ENCODE peak calls at places on chromosomes 16 and 17, in nine cellular contexts. One of them, this sample, is unnamed.

GRCh38 chr17:78374631-78375274 is 3.7 kb upstream of the PGS1 start:
- DNase-seq in GM13976: no peak
- DNase-seq in fibroblast of the aortic adventitia: peak
- DNase-seq in GM19239: no peak
- DNase-seq in COR-L47: no peak
- DNase-seq in cardiac fibroblast: peak
- DNase-seq in EL: peak
- DNase-seq in AG04449: no peak
- DNase-seq in skeletal muscle cell: peak
- DNase-seq in this sample: no peak

GRCh38 chr17:53844476-53845107 is 21.9 kb downstream of the KIF2B start:
- DNase-seq in GM13976: no peak
- DNase-seq in fibroblast of the aortic adventitia: no peak
- DNase-seq in GM19239: no peak
- DNase-seq in COR-L47: no peak
- DNase-seq in cardiac fibroblast: no peak
- DNase-seq in EL: peak
- DNase-seq in AG04449: no peak
- DNase-seq in skeletal muscle cell: no peak
- DNase-seq in this sample: no peak

GRCh38 chr17:57946798-57947358 is 8.3 kb downstream of the CUEDC1 start:
- DNase-seq in GM13976: peak
- DNase-seq in fibroblast of the aortic adventitia: peak
- DNase-seq in GM19239: peak
- DNase-seq in COR-L47: peak
- DNase-seq in cardiac fibroblast: peak
- DNase-seq in EL: peak
- DNase-seq in AG04449: no peak
- DNase-seq in skeletal muscle cell: no peak
- DNase-seq in this sample: peak

GRCh38 chr16:85138825-85139627 is 26.8 kb upstream of the CIBAR2 start:
- DNase-seq in GM13976: no peak
- DNase-seq in fibroblast of the aortic adventitia: no peak
- DNase-seq in GM19239: no peak
- DNase-seq in COR-L47: no peak
- DNase-seq in cardiac fibroblast: no peak
- DNase-seq in EL: no peak
- DNase-seq in AG04449: no peak
- DNase-seq in skeletal muscle cell: no peak
- DNase-seq in this sample: no peak

GRCh38 chr17:57107498-57108101 is 22.6 kb downstream of the AKAP1 start:
- DNase-seq in GM13976: no peak
- DNase-seq in fibroblast of the aortic adventitia: no peak
- DNase-seq in GM19239: no peak
- DNase-seq in COR-L47: no peak
- DNase-seq in cardiac fibroblast: no peak
- DNase-seq in EL: peak
- DNase-seq in AG04449: no peak
- DNase-seq in skeletal muscle cell: no peak
- DNase-seq in this sample: no peak

GRCh38 chr16:12002447-12003006 is 26.0 kb downstream of the SNX29 start:
- DNase-seq in GM13976: no peak
- DNase-seq in fibroblast of the aortic adventitia: peak
- DNase-seq in GM19239: no peak
- DNase-seq in COR-L47: no peak
- DNase-seq in cardiac fibroblast: peak
- DNase-seq in EL: peak
- DNase-seq in AG04449: no peak
- DNase-seq in skeletal muscle cell: no peak
- DNase-seq in this sample: no peak

GRCh38 chr17:39750131-39751015 is 12.6 kb downstream of the GRB7 start:
- DNase-seq in GM13976: no peak
- DNase-seq in fibroblast of the aortic adventitia: no peak
- DNase-seq in GM19239: no peak
- DNase-seq in COR-L47: peak
- DNase-seq in cardiac fibroblast: no peak
- DNase-seq in EL: no peak
- DNase-seq in AG04449: no peak
- DNase-seq in skeletal muscle cell: no peak
- DNase-seq in this sample: no peak

GRCh38 chr17:58282442-58282841 is 1.7 kb upstream of the MPO start:
- DNase-seq in GM13976: no peak
- DNase-seq in fibroblast of the aortic adventitia: no peak
- DNase-seq in GM19239: no peak
- DNase-seq in COR-L47: no peak
- DNase-seq in cardiac fibroblast: no peak
- DNase-seq in EL: no peak
- DNase-seq in AG04449: no peak
- DNase-seq in skeletal muscle cell: no peak
- DNase-seq in this sample: no peak

GRCh38 chr16:57600048-57600835 is 28.2 kb upstream of the ADGRG1 start:
- DNase-seq in GM13976: peak
- DNase-seq in fibroblast of the aortic adventitia: peak
- DNase-seq in GM19239: no peak
- DNase-seq in COR-L47: peak
- DNase-seq in cardiac fibroblast: peak
- DNase-seq in EL: peak
- DNase-seq in AG04449: no peak
- DNase-seq in skeletal muscle cell: no peak
- DNase-seq in this sample: peak

GRCh38 chr17:46212634-46213435 is 19.6 kb upstream of the KANSL1 start:
- DNase-seq in GM13976: peak
- DNase-seq in fibroblast of the aortic adventitia: peak
- DNase-seq in GM19239: peak
- DNase-seq in COR-L47: peak
- DNase-seq in cardiac fibroblast: peak
- DNase-seq in EL: peak
- DNase-seq in AG04449: peak
- DNase-seq in skeletal muscle cell: peak
- DNase-seq in this sample: peak

GRCh38 chr16:67399218-67399733 is 6.0 kb upstream of the TPPP3 start:
- DNase-seq in GM13976: peak
- DNase-seq in fibroblast of the aortic adventitia: no peak
- DNase-seq in GM19239: peak
- DNase-seq in COR-L47: no peak
- DNase-seq in cardiac fibroblast: no peak
- DNase-seq in EL: no peak
- DNase-seq in AG04449: no peak
- DNase-seq in skeletal muscle cell: no peak
- DNase-seq in this sample: peak

GRCh38 chr17:44556114-44556853 is 1.0 kb upstream of the FZD2 start:
- DNase-seq in GM13976: peak
- DNase-seq in fibroblast of the aortic adventitia: peak
- DNase-seq in GM19239: peak
- DNase-seq in COR-L47: no peak
- DNase-seq in cardiac fibroblast: peak
- DNase-seq in EL: peak
- DNase-seq in AG04449: no peak
- DNase-seq in skeletal muscle cell: no peak
- DNase-seq in this sample: peak

GRCh38 chr17:73228748-73229236 is 32.9 kb downstream of the CPSF4L start:
- DNase-seq in GM13976: peak
- DNase-seq in fibroblast of the aortic adventitia: peak
- DNase-seq in GM19239: no peak
- DNase-seq in COR-L47: no peak
- DNase-seq in cardiac fibroblast: peak
- DNase-seq in EL: peak
- DNase-seq in AG04449: peak
- DNase-seq in skeletal muscle cell: peak
- DNase-seq in this sample: peak

GRCh38 chr17:13498184-13498583 is 103.5 kb downstream of the HS3ST3A1 start:
- DNase-seq in GM13976: no peak
- DNase-seq in fibroblast of the aortic adventitia: no peak
- DNase-seq in GM19239: no peak
- DNase-seq in COR-L47: no peak
- DNase-seq in cardiac fibroblast: no peak
- DNase-seq in EL: no peak
- DNase-seq in AG04449: no peak
- DNase-seq in skeletal muscle cell: no peak
- DNase-seq in this sample: no peak

GRCh38 chr16:87267566-87267965 is 49.6 kb downstream of the C16orf95 start:
- DNase-seq in GM13976: no peak
- DNase-seq in fibroblast of the aortic adventitia: no peak
- DNase-seq in GM19239: no peak
- DNase-seq in COR-L47: no peak
- DNase-seq in cardiac fibroblast: no peak
- DNase-seq in EL: no peak
- DNase-seq in AG04449: no peak
- DNase-seq in skeletal muscle cell: no peak
- DNase-seq in this sample: no peak

GRCh38 chr17:60141111-60142018 is 8.4 kb upstream of the CA4 start:
- DNase-seq in GM13976: no peak
- DNase-seq in fibroblast of the aortic adventitia: no peak
- DNase-seq in GM19239: no peak
- DNase-seq in COR-L47: no peak
- DNase-seq in cardiac fibroblast: peak
- DNase-seq in EL: peak
- DNase-seq in AG04449: no peak
- DNase-seq in skeletal muscle cell: no peak
- DNase-seq in this sample: no peak

GRCh38 chr16:17414421-17414820 is 56.3 kb downstream of the XYLT1 start:
- DNase-seq in GM13976: peak
- DNase-seq in fibroblast of the aortic adventitia: no peak
- DNase-seq in GM19239: no peak
- DNase-seq in COR-L47: no peak
- DNase-seq in cardiac fibroblast: no peak
- DNase-seq in EL: no peak
- DNase-seq in AG04449: no peak
- DNase-seq in skeletal muscle cell: no peak
- DNase-seq in this sample: no peak